ENCODE peak calls at places on chromosome 2, in four cellular contexts. One of them, this sample, is unnamed.
A peak's percentile ranks its signal among the peaks of the same experiment; 100 is the strongest.

GRCh38 chr2:234368861-234369261 is 128.0 kb downstream of the ARL4C start:
- DNase-seq in body of pancreas: no peak
- DNase-seq in esophagus squamous epithelium: no peak
- DNase-seq in mammary epithelial cell: peak; percentile 82
- DNase-seq in this sample: no peak

GRCh38 chr2:88549616-88550292 is 77.5 kb downstream of the EIF2AK3 start:
- DNase-seq in esophagus squamous epithelium: no peak
- DNase-seq in mammary epithelial cell: no peak
- DNase-seq in body of pancreas: no peak
- DNase-seq in this sample: no peak

GRCh38 chr2:241260911-241261310 is 54.6 kb downstream of the HDLBP start:
- DNase-seq in body of pancreas: no peak
- DNase-seq in esophagus squamous epithelium: no peak
- DNase-seq in mammary epithelial cell: no peak
- DNase-seq in this sample: no peak

GRCh38 chr2:240435457-240435954 is at the start of gene GPC1:
- DNase-seq in esophagus squamous epithelium: no peak
- DNase-seq in mammary epithelial cell: peak; percentile 83
- DNase-seq in body of pancreas: peak; percentile 78
- DNase-seq in this sample: peak; percentile 84

GRCh38 chr2:136114392-136114791 is 3.6 kb downstream of the CXCR4 start:
- DNase-seq in mammary epithelial cell: no peak
- DNase-seq in esophagus squamous epithelium: no peak
- DNase-seq in body of pancreas: no peak
- DNase-seq in this sample: no peak

GRCh38 chr2:232927793-232928563 is 57.9 kb downstream of the SNORC start:
- DNase-seq in mammary epithelial cell: no peak
- DNase-seq in esophagus squamous epithelium: no peak
- DNase-seq in body of pancreas: peak; percentile 13
- DNase-seq in this sample: no peak

GRCh38 chr2:212052412-212053159 is 486.0 kb downstream of the ERBB4 start:
- DNase-seq in esophagus squamous epithelium: no peak
- DNase-seq in mammary epithelial cell: peak; percentile 45
- DNase-seq in body of pancreas: no peak
- DNase-seq in this sample: no peak

GRCh38 chr2:200993097-200993496 is 29.6 kb upstream of the ORC2 start:
- DNase-seq in esophagus squamous epithelium: no peak
- DNase-seq in mammary epithelial cell: no peak
- DNase-seq in body of pancreas: no peak
- DNase-seq in this sample: no peak

GRCh38 chr2:66488946-66489345 is 54.0 kb downstream of the MEIS1 start:
- DNase-seq in mammary epithelial cell: no peak
- DNase-seq in esophagus squamous epithelium: no peak
- DNase-seq in body of pancreas: no peak
- DNase-seq in this sample: no peak

GRCh38 chr2:169039702-169040101 is 8.6 kb upstream of the ABCB11 start:
- DNase-seq in esophagus squamous epithelium: no peak
- DNase-seq in mammary epithelial cell: no peak
- DNase-seq in body of pancreas: no peak
- DNase-seq in this sample: no peak

GRCh38 chr2:25301453-25302352 is 40.0 kb downstream of the DNMT3A start:
- DNase-seq in mammary epithelial cell: peak; percentile 96
- DNase-seq in body of pancreas: no peak
- DNase-seq in esophagus squamous epithelium: no peak
- DNase-seq in this sample: no peak

GRCh38 chr2:42139141-42139540 is 30.0 kb upstream of the EML4 start:
- DNase-seq in mammary epithelial cell: no peak
- DNase-seq in body of pancreas: no peak
- DNase-seq in esophagus squamous epithelium: no peak
- DNase-seq in this sample: no peak

GRCh38 chr2:182545420-182546167 is 118.8 kb upstream of the PDE1A start:
- DNase-seq in mammary epithelial cell: no peak
- DNase-seq in esophagus squamous epithelium: no peak
- DNase-seq in body of pancreas: no peak
- DNase-seq in this sample: no peak

GRCh38 chr2:185531721-185532120 is 206.9 kb upstream of the FSIP2 start:
- DNase-seq in mammary epithelial cell: no peak
- DNase-seq in esophagus squamous epithelium: no peak
- DNase-seq in body of pancreas: no peak
- DNase-seq in this sample: no peak

GRCh38 chr2:231632559-231633142 is 40.0 kb downstream of the TEX44 start:
- DNase-seq in body of pancreas: no peak
- DNase-seq in esophagus squamous epithelium: no peak
- DNase-seq in mammary epithelial cell: no peak
- DNase-seq in this sample: no peak

GRCh38 chr2:4964579-4964978 is 727.6 kb upstream of the SOX11 start:
- DNase-seq in esophagus squamous epithelium: no peak
- DNase-seq in mammary epithelial cell: no peak
- DNase-seq in body of pancreas: no peak
- DNase-seq in this sample: no peak

GRCh38 chr2:171185941-171186340 is 25.2 kb upstream of the TLK1 start:
- DNase-seq in body of pancreas: no peak
- DNase-seq in esophagus squamous epithelium: no peak
- DNase-seq in mammary epithelial cell: no peak
- DNase-seq in this sample: no peak

GRCh38 chr2:70282439-70282838 is 11.1 kb downstream of the SNRPG start:
- DNase-seq in esophagus squamous epithelium: no peak
- DNase-seq in mammary epithelial cell: no peak
- DNase-seq in body of pancreas: no peak
- DNase-seq in this sample: no peak

GRCh38 chr2:64779117-64779690 is 125.5 kb upstream of the SERTAD2 start:
- DNase-seq in esophagus squamous epithelium: no peak
- DNase-seq in mammary epithelial cell: peak; percentile 66
- DNase-seq in body of pancreas: no peak
- DNase-seq in this sample: no peak

GRCh38 chr2:75224636-75225094 is 25.3 kb upstream of the TACR1 start:
- DNase-seq in esophagus squamous epithelium: no peak
- DNase-seq in body of pancreas: no peak
- DNase-seq in mammary epithelial cell: no peak
- DNase-seq in this sample: no peak

GRCh38 chr2:69012310-69013122 is 463 bp upstream of the ANTXR1 start:
- DNase-seq in mammary epithelial cell: no peak
- DNase-seq in esophagus squamous epithelium: no peak
- DNase-seq in body of pancreas: peak; percentile 48
- DNase-seq in this sample: peak; percentile 83

GRCh38 chr2:143451622-143452021 is 322.4 kb downstream of the ARHGAP15 start:
- DNase-seq in mammary epithelial cell: peak; percentile 31
- DNase-seq in body of pancreas: no peak
- DNase-seq in esophagus squamous epithelium: no peak
- DNase-seq in this sample: no peak

GRCh38 chr2:190186238-190186637 is 123.7 kb upstream of the MSTN start:
- DNase-seq in esophagus squamous epithelium: no peak
- DNase-seq in mammary epithelial cell: no peak
- DNase-seq in body of pancreas: no peak
- DNase-seq in this sample: no peak

GRCh38 chr2:241609859-241610793 is 26.8 kb downstream of the THAP4 start:
- DNase-seq in mammary epithelial cell: peak; percentile 81
- DNase-seq in esophagus squamous epithelium: peak; percentile 52
- DNase-seq in body of pancreas: peak; percentile 83
- DNase-seq in this sample: peak; percentile 49

GRCh38 chr2:72994282-72994990 is 77.1 kb downstream of the SFXN5 start:
- DNase-seq in body of pancreas: no peak
- DNase-seq in mammary epithelial cell: no peak
- DNase-seq in esophagus squamous epithelium: no peak
- DNase-seq in this sample: peak; percentile 44

GRCh38 chr2:172357442-172357841 is 69.9 kb upstream of the ITGA6 start:
- DNase-seq in body of pancreas: no peak
- DNase-seq in esophagus squamous epithelium: no peak
- DNase-seq in mammary epithelial cell: no peak
- DNase-seq in this sample: no peak

GRCh38 chr2:163471947-163472346 is 263.9 kb downstream of the FIGN start:
- DNase-seq in body of pancreas: no peak
- DNase-seq in esophagus squamous epithelium: no peak
- DNase-seq in mammary epithelial cell: peak; percentile 19
- DNase-seq in this sample: no peak

GRCh38 chr2:64610456-64610855 is 43.3 kb downstream of the SERTAD2 start:
- DNase-seq in mammary epithelial cell: no peak
- DNase-seq in esophagus squamous epithelium: no peak
- DNase-seq in body of pancreas: no peak
- DNase-seq in this sample: no peak

DNA sequence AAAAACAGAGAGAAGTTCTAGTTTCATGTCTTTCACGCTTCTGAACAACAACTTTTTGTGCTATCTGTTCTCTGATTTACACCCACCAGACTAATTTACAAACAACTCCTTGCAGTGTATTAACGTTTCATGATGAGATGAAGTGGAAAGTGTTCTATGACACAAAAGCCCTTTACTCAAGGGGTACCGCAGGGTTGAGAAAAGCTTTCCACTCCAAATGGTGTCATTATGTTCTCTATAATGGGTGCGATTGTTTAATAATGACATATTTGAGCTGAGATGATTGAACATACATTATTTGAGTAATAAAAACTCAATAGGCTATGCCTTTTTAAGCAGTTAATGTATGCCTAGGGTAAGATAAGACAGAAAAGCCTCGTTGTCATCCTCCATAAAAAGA is 76.3 kb downstream of the ACTR3 start:
- DNase-seq in esophagus squamous epithelium: no peak
- DNase-seq in mammary epithelial cell: no peak
- DNase-seq in body of pancreas: no peak
- DNase-seq in this sample: no peak
- TF ChIP-seq CTCF in esophagus squamous epithelium: no peak
- TF ChIP-seq CTCF in mammary epithelial cell: no peak
- TF ChIP-seq CTCF in body of pancreas: no peak
- TF ChIP-seq CTCF in this sample: no peak

DNA sequence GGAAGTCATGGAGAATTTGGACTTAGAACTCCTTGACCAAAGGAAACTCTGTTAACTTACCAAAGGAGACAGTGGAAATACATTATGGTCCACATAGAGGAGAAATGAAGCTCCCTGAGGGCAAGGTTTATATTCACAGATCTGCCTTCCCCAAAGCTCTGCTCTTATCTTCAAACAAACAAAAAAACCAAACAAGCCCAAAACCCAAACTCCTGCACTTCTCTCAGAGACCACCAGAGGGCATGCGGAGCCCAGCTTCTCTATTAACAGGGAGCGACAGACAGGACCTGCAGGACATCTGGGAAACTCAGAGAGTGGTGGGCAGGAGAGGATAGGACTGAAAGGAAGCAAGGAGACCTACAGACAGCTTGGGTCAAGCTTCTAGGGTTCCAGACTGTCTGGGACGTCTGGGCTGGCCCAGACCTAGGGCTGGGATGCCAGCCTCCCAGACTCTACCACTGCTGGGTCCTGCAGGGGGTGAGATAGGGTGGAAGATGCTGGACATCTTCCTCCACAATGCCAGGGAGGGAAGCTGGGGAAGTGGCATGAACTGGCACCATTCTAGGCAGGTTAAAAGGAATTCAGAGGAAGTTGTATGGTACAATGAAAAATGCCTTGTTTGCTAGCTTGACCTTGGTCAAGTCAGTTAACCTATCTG is 4.0 kb upstream of the WNT10A start:
- DNase-seq in body of pancreas: peak; percentile 75
- DNase-seq in mammary epithelial cell: peak; percentile 51
- DNase-seq in esophagus squamous epithelium: no peak
- DNase-seq in this sample: peak; percentile 78
- H3K27me3 ChIP-seq in body of pancreas: peaks cover 53% of the 10 kb centered on the region
- H3K27me3 ChIP-seq in mammary epithelial cell: no peaks in the 10 kb centered on the region
- H3K27me3 ChIP-seq in esophagus squamous epithelium: no peaks in the 10 kb centered on the region
- H3K27me3 ChIP-seq in this sample: peaks cover 31% of the 10 kb centered on the region

DNA sequence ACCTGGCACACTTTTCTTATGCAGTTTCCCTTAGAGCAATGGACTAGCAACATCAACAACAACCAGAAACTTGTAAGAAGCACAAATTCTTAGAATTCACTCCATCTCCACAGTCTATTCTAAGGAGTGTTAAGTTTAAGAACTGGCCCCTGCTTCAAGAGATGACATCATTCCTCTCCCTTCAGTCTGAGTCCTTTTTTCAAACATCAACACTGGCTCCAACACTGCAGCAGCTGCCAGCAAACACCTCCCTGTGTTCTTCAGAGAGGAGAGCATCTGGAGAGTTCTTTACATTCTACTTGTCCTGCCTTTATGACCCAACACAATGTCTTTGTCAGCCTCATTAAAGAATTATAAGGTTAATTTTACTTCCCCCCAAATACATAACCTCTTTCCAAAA is 122.3 kb downstream of the HNMT start:
- DNase-seq in body of pancreas: no peak
- DNase-seq in mammary epithelial cell: no peak
- DNase-seq in esophagus squamous epithelium: no peak
- DNase-seq in this sample: no peak
- TF ChIP-seq CTCF in body of pancreas: no peak
- TF ChIP-seq CTCF in mammary epithelial cell: no peak
- TF ChIP-seq CTCF in esophagus squamous epithelium: no peak
- TF ChIP-seq CTCF in this sample: no peak

DNA sequence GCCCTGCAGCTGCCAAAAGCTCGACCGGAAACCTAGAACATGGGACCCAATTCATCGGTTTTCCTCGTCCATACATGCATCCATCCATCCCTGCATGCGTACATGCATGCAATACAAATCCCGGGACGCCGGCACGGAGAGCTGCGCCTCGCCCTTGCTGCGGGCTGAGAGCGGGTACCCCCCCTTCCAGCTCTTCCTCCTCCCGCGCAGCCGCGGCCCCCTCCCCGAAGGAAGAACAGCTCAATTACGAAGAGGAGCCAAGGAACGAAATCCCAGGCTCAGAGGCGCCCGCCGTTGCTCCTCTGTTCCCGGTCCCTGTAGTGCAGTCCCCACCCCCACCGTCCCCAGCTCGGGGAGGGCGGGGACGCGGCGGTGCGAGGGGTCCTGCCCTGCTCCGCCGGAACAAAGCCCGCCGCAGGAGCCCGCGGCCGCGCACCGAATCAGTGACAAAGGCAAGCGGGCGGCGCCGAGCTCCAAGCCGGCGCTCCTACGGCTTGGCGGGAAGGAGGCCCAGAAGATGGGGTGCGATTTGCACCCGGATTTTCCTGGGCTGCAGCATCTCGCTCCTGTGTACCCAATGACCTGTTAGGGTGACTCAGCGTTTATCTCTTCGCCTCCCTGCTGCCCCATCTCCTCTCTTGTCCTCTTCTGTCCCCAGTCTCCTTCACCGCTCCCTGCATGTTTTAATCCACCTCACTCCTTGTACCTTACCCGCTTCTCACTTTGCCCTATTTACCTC is 8.9 kb upstream of the POU3F3 start:
- DNase-seq in esophagus squamous epithelium: no peak
- DNase-seq in body of pancreas: no peak
- DNase-seq in mammary epithelial cell: no peak
- DNase-seq in this sample: no peak
- H3K27me3 ChIP-seq in esophagus squamous epithelium: peaks cover 48% of the 10 kb centered on the region
- H3K27me3 ChIP-seq in body of pancreas: peaks cover 48% of the 10 kb centered on the region
- H3K27me3 ChIP-seq in mammary epithelial cell: peaks cover 49% of the 10 kb centered on the region
- H3K27me3 ChIP-seq in this sample: peaks cover 15% of the 10 kb centered on the region

DNA sequence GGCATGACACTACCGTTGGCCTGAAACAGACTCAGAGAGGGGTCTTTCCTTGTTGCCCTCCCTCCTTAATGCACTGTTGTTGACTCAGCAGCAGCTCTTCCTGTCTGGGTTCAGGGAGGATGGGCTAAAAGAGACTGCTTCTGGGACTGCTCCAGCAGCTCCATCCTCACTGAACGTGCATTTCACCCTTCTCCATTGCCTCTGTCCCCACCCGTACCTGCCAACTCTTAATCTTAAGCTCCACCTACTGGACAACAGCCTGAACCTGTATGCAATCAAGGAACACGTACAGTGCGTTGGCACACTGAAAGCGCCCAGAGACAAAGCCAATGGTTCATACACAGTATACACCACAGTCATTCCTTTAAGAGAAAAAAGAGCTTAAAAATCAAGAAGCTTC is 230.8 kb upstream of the RAB6C start:
- DNase-seq in body of pancreas: no peak
- DNase-seq in mammary epithelial cell: peak; percentile 2
- DNase-seq in esophagus squamous epithelium: no peak
- DNase-seq in this sample: no peak
- TF ChIP-seq CTCF in body of pancreas: peak; percentile 53
- TF ChIP-seq CTCF in mammary epithelial cell: no peak
- TF ChIP-seq CTCF in esophagus squamous epithelium: peak; percentile 75
- TF ChIP-seq CTCF in this sample: no peak

GRCh38 chr2:27717070-27717453 is 53.4 kb downstream of the SLC4A1AP start:
- DNase-seq in mammary epithelial cell: peak; percentile 95
- DNase-seq in esophagus squamous epithelium: no peak
- DNase-seq in body of pancreas: no peak
- DNase-seq in this sample: no peak
- H3K27me3 ChIP-seq in mammary epithelial cell: no peaks in the 10 kb centered on the region
- H3K27me3 ChIP-seq in esophagus squamous epithelium: no peaks in the 10 kb centered on the region
- H3K27me3 ChIP-seq in body of pancreas: peaks cover 4% of the 10 kb centered on the region
- H3K27me3 ChIP-seq in this sample: no peaks in the 10 kb centered on the region

This sample was measured in ascending aorta.